ENCODE peak calls at places on chromosomes 5 and 9, in nine cellular contexts. P, N, Y, Z, E, O, J, B and R are unnamed samples.
A peak's percentile ranks its signal among the peaks of the same experiment; 100 is the strongest.

GRCh38 chr9:38249587-38250210 is 142.8 kb upstream of the ALDH1B1 start:
- DNase-seq in P (no peak), N (no peak), Y (no peak), Z (no peak), E (no peak), O (no peak), J (no peak), B (no peak), R (no peak)

GRCh38 chr5:117973785-117974184 is 1014.6 kb downstream of the DTWD2 start:
- DNase-seq in P (no peak), N (no peak), Y (no peak), Z (no peak), E (no peak), O (no peak), J (no peak), B (no peak), R (no peak)

GRCh38 chr9:108441251-108441650 is 414.5 kb downstream of the ACTL7B start:
- DNase-seq in P (no peak), N (no peak), Y (no peak), Z (no peak), E (no peak), O (no peak), J (no peak), B (no peak), R (no peak)

GRCh38 chr9:259405-260404 is 45.0 kb downstream of the DOCK8 start:
- DNase-seq in P (no peak), N (no peak), Y (no peak), Z (no peak), E (no peak), O (no peak), J (no peak), B (no peak), R (no peak)

GRCh38 chr9:124256517-124257069 is 1.2 kb upstream of the NEK6 start:
- DNase-seq in P (no peak), N (no peak), Y (peak; percentile 87), Z (peak; percentile 95), E (no peak), O (no peak), J (peak; percentile 26), B (no peak), R (peak; percentile 68)

GRCh38 chr5:95697781-95698681 is 15.2 kb upstream of the SPATA9 start:
- DNase-seq in P (no peak), N (no peak), Y (no peak), Z (peak; percentile 33), E (no peak), O (no peak), J (no peak), B (no peak), R (no peak)

GRCh38 chr5:132773114-132773513 is 3.9 kb downstream of the SEPTIN8 start:
- DNase-seq in P (no peak), N (no peak), Y (no peak), Z (no peak), E (no peak), O (no peak), J (no peak), B (no peak), R (no peak)

GRCh38 chr9:35820076-35820475 is 5.2 kb upstream of the HINT2 start:
- DNase-seq in P (no peak), N (no peak), Y (peak; percentile 69), Z (no peak), E (no peak), O (no peak), J (no peak), B (no peak), R (peak; percentile 72)

GRCh38 chr5:10712574-10713366 is 48.3 kb downstream of the DAP start:
- DNase-seq in P (no peak), N (no peak), Y (no peak), Z (no peak), E (no peak), O (no peak), J (no peak), B (no peak), R (no peak)

GRCh38 chr5:142492781-142493281 is 168.0 kb upstream of the SPRY4 start:
- DNase-seq in P (no peak), N (no peak), Y (no peak), Z (peak; percentile 64), E (no peak), O (no peak), J (no peak), B (no peak), R (peak; percentile 93)

GRCh38 chr5:44546283-44546682 is 157.1 kb upstream of the FGF10 start:
- DNase-seq in P (no peak), N (no peak), Y (no peak), Z (peak; percentile 76), E (no peak), O (no peak), J (no peak), B (no peak), R (peak; percentile 0)

GRCh38 chr5:6719417-6719816 is 6.2 kb downstream of the TENT4A start:
- DNase-seq in P (no peak), N (no peak), Y (no peak), Z (no peak), E (no peak), O (no peak), J (no peak), B (no peak), R (no peak)

GRCh38 chr5:80223561-80223960 is 32.3 kb downstream of the SERINC5 start:
- DNase-seq in P (no peak), N (no peak), Y (no peak), Z (no peak), E (no peak), O (no peak), J (no peak), B (no peak), R (no peak)

GRCh38 chr5:91556-92263 is at the start of gene PLEKHG4B:
- DNase-seq in P (no peak), N (no peak), Y (no peak), Z (no peak), E (no peak), O (no peak), J (no peak), B (no peak), R (peak; percentile 87)

GRCh38 chr5:139120521-139120920 is 77.6 kb downstream of the SIL1 start:
- DNase-seq in P (no peak), N (no peak), Y (no peak), Z (no peak), E (no peak), O (no peak), J (no peak), B (no peak), R (no peak)
- H3K36me3 ChIP-seq in P (no peaks in the 10 kb centered on the region), N (no peaks in the 10 kb centered on the region), Y (peaks cover 15% of the 10 kb centered on the region), Z (peaks cover 70% of the 10 kb centered on the region), E (no peaks in the 10 kb centered on the region), O (peaks cover 39% of the 10 kb centered on the region), J (peaks cover 2% of the 10 kb centered on the region), B (no peaks in the 10 kb centered on the region), R (no peaks in the 10 kb centered on the region)

DNA sequence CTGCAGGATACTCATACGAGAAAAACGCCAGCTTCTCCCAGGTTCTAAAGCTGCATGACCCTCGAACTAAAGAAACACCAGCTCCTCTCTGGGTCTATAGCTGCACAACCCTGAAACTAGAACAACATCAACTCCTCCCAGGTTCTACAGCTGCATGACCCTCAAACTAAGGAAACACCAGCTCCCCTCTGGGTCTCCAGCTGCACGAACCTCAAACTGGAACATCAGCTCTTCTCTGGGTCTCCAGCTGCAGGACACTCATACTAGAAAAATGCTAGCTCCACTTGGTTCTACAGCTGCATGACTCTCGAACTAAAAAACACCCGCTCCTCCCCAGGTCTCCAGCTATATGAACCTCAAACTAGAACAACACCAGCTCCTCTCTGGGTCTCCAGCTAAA is 811.1 kb downstream of the CDH9 start:
- DNase-seq in P (no peak), N (no peak), Y (no peak), Z (no peak), E (no peak), O (no peak), J (no peak), B (no peak), R (no peak)
- H3K4me3 ChIP-seq in P (no peak overlapping the region), N (no peak overlapping the region), Y (no peak overlapping the region), Z (no peak overlapping the region), E (no peak overlapping the region), O (no peak overlapping the region), J (no peak overlapping the region), B (no peak overlapping the region), R (no peak overlapping the region)

GRCh38 chr5:140547508-140548299 is at the start of gene EIF4EBP3:
- DNase-seq in P (peak; percentile 98), N (peak; percentile 89), Y (peak; percentile 97), Z (peak; percentile 97), E (peak; percentile 99), O (peak; percentile 98), J (peak; percentile 99), B (peak; percentile 61), R (peak; percentile 97)

GRCh38 chr5:140545606-140546005 is 1.9 kb upstream of the EIF4EBP3 start:
- DNase-seq in P (no peak), N (no peak), Y (no peak), Z (no peak), E (no peak), O (no peak), J (no peak), B (no peak), R (no peak)

GRCh38 chr5:140548300-140548688 is 832 bp downstream of the EIF4EBP3 start:
- DNase-seq in P (no peak), N (no peak), Y (no peak), Z (no peak), E (peak; percentile 89), O (no peak), J (no peak), B (no peak), R (no peak)

GRCh38 chr5:140546851-140547507 is 483 bp upstream of the EIF4EBP3 start:
- DNase-seq in P (no peak), N (no peak), Y (no peak), Z (peak; percentile 19), E (no peak), O (no peak), J (no peak), B (no peak), R (no peak)

GRCh38 chr5:140544986-140545385 is 2.5 kb upstream of the EIF4EBP3 start:
- DNase-seq in P (no peak), N (no peak), Y (no peak), Z (no peak), E (no peak), O (no peak), J (no peak), B (no peak), R (no peak)
- H3K36me3 ChIP-seq in P (peaks cover 7% of the 10 kb centered on the region), N (no peaks in the 10 kb centered on the region), Y (peaks cover 27% of the 10 kb centered on the region), Z (peaks cover 60% of the 10 kb centered on the region), E (peaks cover 4% of the 10 kb centered on the region), O (peaks cover 68% of the 10 kb centered on the region), J (no peaks in the 10 kb centered on the region), B (peaks cover 13% of the 10 kb centered on the region), R (peaks cover 27% of the 10 kb centered on the region)

GRCh38 chr5:151755383-151755782 is 3.0 kb downstream of the ATOX1 start:
- DNase-seq in P (no peak), N (no peak), Y (no peak), Z (no peak), E (peak; percentile 17), O (no peak), J (no peak), B (no peak), R (no peak)

GRCh38 chr5:151751593-151751992 is 6.8 kb downstream of the ATOX1 start:
- DNase-seq in P (no peak), N (no peak), Y (no peak), Z (no peak), E (no peak), O (no peak), J (no peak), B (no peak), R (no peak)

GRCh38 chr5:151758141-151758429 is 346 bp downstream of the ATOX1 start:
- DNase-seq in P (no peak), N (no peak), Y (no peak), Z (no peak), E (peak; percentile 14), O (peak; percentile 72), J (no peak), B (no peak), R (no peak)

GRCh38 chr5:151758430-151759241 is at the start of gene ATOX1:
- DNase-seq in P (peak; percentile 94), N (peak; percentile 92), Y (peak; percentile 83), Z (peak; percentile 93), E (peak; percentile 93), O (peak; percentile 97), J (peak; percentile 96), B (peak; percentile 67), R (peak; percentile 93)

GRCh38 chr5:151757233-151758140 is 944 bp downstream of the ATOX1 start:
- DNase-seq in P (no peak), N (peak; percentile 26), Y (peak; percentile 18), Z (peak; percentile 40), E (no peak), O (no peak), J (no peak), B (no peak), R (no peak)
- H3K4me3 ChIP-seq in P (peak overlapping the region; percentile 54), N (peak overlapping the region; percentile 97), Y (peak overlapping the region; percentile 85), Z (peak overlapping the region; percentile 79), E (peak overlapping the region; percentile 54), O (peak overlapping the region; percentile 80), J (peak overlapping the region; percentile 64), B (peak overlapping the region; percentile 98), R (peak overlapping the region; percentile 72)